ENCODE peak calls at places on chromosome 6, in four cellular contexts. G is psoas muscle; S is activated CD8-positive, alpha-beta memory T cell treated with anti-CD3 and anti-CD28 coated beads, Interleukin-2, amount 10 ng/mL, durations not matched to agents 7 days and 5 days; B is breast epithelium. F is an unnamed sample.

GRCh38 chr6:10543488-10543887 is 22.3 kb downstream of the GCNT2 start:
- DNase-seq in G (no peak), S (no peak), B (no peak), F (no peak)

GRCh38 chr6:105263685-105264298 is 84.0 kb upstream of the POPDC3 start:
- DNase-seq in G (no peak), S (no peak), B (no peak), F (no peak)

GRCh38 chr6:105179244-105180065 is at the start of gene POPDC3:
- DNase-seq in G (peak; percentile 39), S (no peak), B (no peak), F (no peak)

GRCh38 chr6:22447191-22447590 is 122.2 kb upstream of the HDGFL1 start:
- DNase-seq in G (peak; percentile 12), S (no peak), B (no peak), F (no peak)

GRCh38 chr6:76772951-76773350 is 690.3 kb downstream of the HTR1B start:
- DNase-seq in G (no peak), S (no peak), B (no peak), F (no peak)

GRCh38 chr6:107822154-107823046 is 1.7 kb downstream of the SCML4 start:
- DNase-seq in G (no peak), S (peak; percentile 82), B (no peak), F (no peak)

GRCh38 chr6:168676552-168677317 is 235.8 kb downstream of the SMOC2 start:
- DNase-seq in G (no peak), S (peak; percentile 18), B (no peak), F (no peak)

GRCh38 chr6:111478749-111479148 is 4.3 kb downstream of the REV3L start:
- DNase-seq in G (no peak), S (no peak), B (no peak), F (no peak)

GRCh38 chr6:155154158-155154830 is 109.5 kb upstream of the CLDN20 start:
- DNase-seq in G (no peak), S (peak; percentile 69), B (no peak), F (no peak)

GRCh38 chr6:109453594-109454482 is 1.7 kb downstream of the MICAL1 start:
- DNase-seq in G (peak; percentile 45), S (no peak), B (no peak), F (no peak)

GRCh38 chr6:100592929-100593328 is 128.2 kb upstream of the SIM1 start:
- DNase-seq in G (no peak), S (no peak), B (no peak), F (no peak)

GRCh38 chr6:4129446-4129845 is 5.9 kb downstream of the ECI2 start:
- DNase-seq in G (no peak), S (no peak), B (no peak), F (no peak)

GRCh38 chr6:46687619-46688097 is at the start of gene TDRD6:
- DNase-seq in G (peak; percentile 16), S (no peak), B (no peak), F (no peak)

GRCh38 chr6:30841644-30842504 is 42.4 kb upstream of the DDR1 start:
- DNase-seq in G (no peak), S (no peak), B (no peak), F (no peak)

GRCh38 chr6:42232035-42232434 is 14.4 kb upstream of the MRPS10 start:
- DNase-seq in G (no peak), S (no peak), B (no peak), F (no peak)

GRCh38 chr6:428047-428608 is 36.6 kb downstream of the IRF4 start:
- DNase-seq in G (no peak), S (no peak), B (no peak), F (no peak)

GRCh38 chr6:166775180-166775922 is 148.3 kb upstream of the RPS6KA2 start:
- DNase-seq in G (no peak), S (peak; percentile 75), B (no peak), F (no peak)

GRCh38 chr6:129598244-129599187 is 111.5 kb downstream of the ARHGAP18 start:
- DNase-seq in G (no peak), S (no peak), B (no peak), F (no peak)

GRCh38 chr6:49551126-49551865 is 828 bp downstream of the C6orf141 start:
- DNase-seq in G (no peak), S (no peak), B (no peak), F (peak; percentile 79)

GRCh38 chr6:137241481-137242011 is 22.4 kb upstream of the IFNGR1 start:
- DNase-seq in G (no peak), S (no peak), B (no peak), F (no peak)

GRCh38 chr6:106924699-106925523 is 49.6 kb downstream of the CD24 start:
- DNase-seq in G (no peak), S (no peak), B (no peak), F (no peak)

GRCh38 chr6:16901777-16902176 is 140.5 kb upstream of the ATXN1 start:
- DNase-seq in G (peak; percentile 52), S (no peak), B (peak; percentile 78), F (peak; percentile 76)

GRCh38 chr6:100228437-100229424 is 234.7 kb upstream of the MCHR2 start:
- DNase-seq in G (peak; percentile 69), S (peak; percentile 90), B (peak; percentile 43), F (peak; percentile 92)

GRCh38 chr6:20092071-20092566 is 120.2 kb downstream of the MBOAT1 start:
- DNase-seq in G (no peak), S (no peak), B (no peak), F (no peak)

GRCh38 chr6:169177516-169178196 is 76.0 kb downstream of the THBS2 start:
- DNase-seq in G (no peak), S (no peak), B (no peak), F (no peak)

GRCh38 chr6:170174124-170174770 is 116.6 kb downstream of the DLL1 start:
- DNase-seq in G (no peak), S (peak; percentile 27), B (no peak), F (peak; percentile 59)

GRCh38 chr6:13367396-13367795 is 39.1 kb upstream of the TBC1D7 start:
- DNase-seq in G (no peak), S (no peak), B (no peak), F (no peak)

GRCh38 chr6:5532941-5533340 is 271.6 kb downstream of the FARS2 start:
- DNase-seq in G (no peak), S (no peak), B (no peak), F (no peak)

GRCh38 chr6:34041385-34041784 is 104.5 kb downstream of the GRM4 start:
- DNase-seq in G (no peak), S (no peak), B (no peak), F (no peak)

GRCh38 chr6:108250240-108250866 is 10.5 kb downstream of the SNX3 start:
- DNase-seq in G (no peak), S (no peak), B (no peak), F (no peak)

GRCh38 chr6:73074175-73074574 is 151.1 kb downstream of the KHDC1L start:
- DNase-seq in G (no peak), S (no peak), B (no peak), F (no peak)

GRCh38 chr6:2197177-2197671 is 48.2 kb downstream of the GMDS start:
- DNase-seq in G (peak; percentile 30), S (no peak), B (no peak), F (no peak)

GRCh38 chr6:181049-181654 is 111.1 kb upstream of the DUSP22 start:
- DNase-seq in G (no peak), S (no peak), B (no peak), F (no peak)

GRCh38 chr6:158849899-158850806 is 31.0 kb upstream of the EZR start:
- DNase-seq in G (no peak), S (peak; percentile 79), B (peak; percentile 41), F (no peak)

GRCh38 chr6:30450908-30451818 is 38.1 kb upstream of the HLA-E start:
- DNase-seq in G (peak; percentile 44), S (peak; percentile 83), B (no peak), F (peak; percentile 90)